ENCODE peak calls at places on chromosomes 12 and 14, in eight cellular contexts. K, D, M, Y, J, A, I and V are unnamed samples.

GRCh38 chr12:116150001-116150400 is 127.5 kb downstream of the MED13L start:
- DNase-seq in D (no peak), I (no peak), M (no peak), K (no peak), J (no peak), A (no peak), Y (no peak), V (no peak)

GRCh38 chr14:95961481-95961880 is 77.7 kb upstream of the C14orf132 start:
- DNase-seq in D (no peak), M (no peak), J (no peak), Y (no peak), K (no peak), A (no peak), I (no peak), V (no peak)

GRCh38 chr14:105665951-105666277 is 139.5 kb downstream of the TMEM121 start:
- DNase-seq in Y (no peak), J (no peak), I (no peak), D (no peak), K (no peak), A (no peak), M (no peak), V (no peak)

GRCh38 chr14:100098171-100098570 is 32.9 kb downstream of the EVL start:
- DNase-seq in D (no peak), K (no peak), J (no peak), Y (peak; percentile 14), I (no peak), A (no peak), M (no peak), V (no peak)

GRCh38 chr14:106442857-106443256 is 916.5 kb downstream of the TMEM121 start:
- DNase-seq in A (no peak), D (no peak), Y (no peak), M (no peak), J (no peak), K (no peak), I (no peak), V (no peak)

GRCh38 chr12:73413974-73414373 is 1123.7 kb upstream of the ATXN7L3B start:
- DNase-seq in D (no peak), J (no peak), K (no peak), Y (no peak), M (no peak), A (no peak), I (no peak), V (no peak)

GRCh38 chr12:108273217-108273616 is 65.9 kb downstream of the CMKLR1 start:
- DNase-seq in K (no peak), I (no peak), Y (no peak), A (no peak), D (no peak), J (no peak), M (no peak), V (no peak)

GRCh38 chr12:41151789-41152188 is 36.3 kb upstream of the PDZRN4 start:
- DNase-seq in Y (no peak), K (no peak), M (no peak), J (no peak), A (no peak), I (no peak), D (no peak), V (no peak)

GRCh38 chr14:92254786-92255185 is 68.2 kb upstream of the SLC24A4 start:
- DNase-seq in D (no peak), I (no peak), K (no peak), J (no peak), Y (peak; percentile 84), M (no peak), A (peak; percentile 16), V (no peak)

GRCh38 chr14:92252291-92252690 is 70.7 kb upstream of the SLC24A4 start:
- DNase-seq in D (no peak), J (no peak), I (no peak), Y (no peak), M (no peak), K (no peak), A (no peak), V (no peak)

GRCh38 chr14:92248638-92249037 is 74.3 kb upstream of the SLC24A4 start:
- DNase-seq in D (no peak), Y (no peak), I (no peak), A (no peak), J (no peak), K (no peak), M (no peak), V (no peak)

GRCh38 chr14:92258934-92259333 is 64.0 kb upstream of the SLC24A4 start:
- DNase-seq in K (no peak), A (no peak), M (peak; percentile 31), D (no peak), I (no peak), Y (no peak), J (no peak), V (no peak)

DNA sequence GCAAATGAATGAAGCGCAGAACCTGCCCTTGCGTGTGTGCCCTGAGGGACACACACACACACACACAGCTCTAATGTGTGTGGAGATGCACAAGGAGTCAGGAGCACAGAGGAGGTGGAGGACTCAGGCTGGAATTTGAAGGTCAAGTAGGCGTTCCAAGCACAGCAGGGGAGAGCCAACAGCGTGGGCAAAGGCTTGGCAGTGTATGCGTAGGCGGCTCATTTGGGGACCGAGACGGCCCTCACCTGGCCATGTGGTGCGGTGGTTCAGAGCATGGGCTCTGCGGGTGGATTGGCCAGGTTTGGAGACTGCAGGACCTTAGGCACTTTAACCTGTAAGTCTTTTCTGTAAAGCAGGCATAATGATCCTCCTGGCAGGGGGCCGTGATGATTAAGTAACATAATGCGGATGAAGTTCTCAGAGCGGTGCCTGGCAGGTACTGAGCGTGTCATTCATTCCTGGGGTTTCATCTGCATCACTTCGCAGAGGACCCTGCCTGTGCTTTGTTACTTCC is 69.5 kb upstream of the SLC24A4 start:
- DNase-seq in I (no peak), K (no peak), J (no peak), A (no peak), M (no peak), D (no peak), Y (no peak), V (no peak)
- TF ChIP-seq CTCF in I (no peak), K (no peak), J (no peak), A (no peak), M (no peak), D (no peak), Y (no peak), V (no peak)

GRCh38 chr12:47903151-47903611 is 1.6 kb downstream of the VDR start:
- DNase-seq in K (no peak), I (peak; percentile 75), Y (peak; percentile 63), J (no peak), M (no peak), D (no peak), A (peak; percentile 76), V (peak; percentile 13)

GRCh38 chr12:47902131-47902639 is 2.6 kb downstream of the VDR start:
- DNase-seq in J (no peak), I (no peak), M (no peak), Y (peak; percentile 39), K (no peak), A (no peak), D (no peak), V (no peak)

GRCh38 chr12:47905313-47905730 is 528 bp upstream of the VDR start:
- DNase-seq in K (no peak), M (no peak), I (peak; percentile 82), Y (peak; percentile 69), A (peak; percentile 84), D (no peak), J (peak; percentile 91), V (peak; percentile 53)

GRCh38 chr12:47903927-47904646 is 707 bp downstream of the VDR start:
- DNase-seq in D (no peak), A (peak; percentile 73), I (peak; percentile 90), K (no peak), J (peak; percentile 89), Y (peak; percentile 79), M (no peak), V (peak; percentile 13)

GRCh38 chr12:47904647-47905312 is at the start of gene VDR:
- DNase-seq in K (peak; percentile 88), J (peak; percentile 94), D (peak; percentile 50), I (peak; percentile 91), A (peak; percentile 88), M (no peak), Y (peak; percentile 85), V (peak; percentile 81)
- TF ChIP-seq POLR2AphosphoS5 in K (no peak), J (peak; percentile 78), D (no peak), I (peak; percentile 72), A (peak; percentile 92), M (no peak), Y (no peak), V (peak; percentile 33)

GRCh38 chr14:101985957-101986356 is 21.6 kb downstream of the DYNC1H1 start:
- DNase-seq in M (no peak), A (no peak), D (no peak), I (no peak), Y (no peak), J (no peak), K (no peak), V (no peak)
- H3K4me3 ChIP-seq in M (no peak overlapping the region), A (no peak overlapping the region), D (no peak overlapping the region), I (no peak overlapping the region), Y (no peak overlapping the region), J (no peak overlapping the region), K (no peak overlapping the region), V (no peak overlapping the region)

GRCh38 chr12:51888316-51889215 is 663 bp downstream of the ANKRD33 start:
- DNase-seq in D (no peak), K (no peak), I (no peak), M (no peak), A (no peak), J (no peak), Y (peak; percentile 62), V (no peak)

GRCh38 chr12:51890135-51890464 is 2.2 kb downstream of the ANKRD33 start:
- DNase-seq in K (no peak), J (no peak), M (no peak), A (no peak), D (no peak), Y (no peak), I (no peak), V (no peak)

GRCh38 chr12:51890511-51891171 is 2.7 kb downstream of the ANKRD33 start:
- DNase-seq in I (no peak), J (no peak), D (no peak), A (no peak), M (no peak), K (peak; percentile 74), Y (peak; percentile 56), V (no peak)

GRCh38 chr12:51887476-51888315 is at the start of gene ANKRD33:
- DNase-seq in D (no peak), A (peak; percentile 55), K (peak; percentile 78), I (peak; percentile 51), M (no peak), Y (peak; percentile 74), J (peak; percentile 83), V (no peak)

DNA sequence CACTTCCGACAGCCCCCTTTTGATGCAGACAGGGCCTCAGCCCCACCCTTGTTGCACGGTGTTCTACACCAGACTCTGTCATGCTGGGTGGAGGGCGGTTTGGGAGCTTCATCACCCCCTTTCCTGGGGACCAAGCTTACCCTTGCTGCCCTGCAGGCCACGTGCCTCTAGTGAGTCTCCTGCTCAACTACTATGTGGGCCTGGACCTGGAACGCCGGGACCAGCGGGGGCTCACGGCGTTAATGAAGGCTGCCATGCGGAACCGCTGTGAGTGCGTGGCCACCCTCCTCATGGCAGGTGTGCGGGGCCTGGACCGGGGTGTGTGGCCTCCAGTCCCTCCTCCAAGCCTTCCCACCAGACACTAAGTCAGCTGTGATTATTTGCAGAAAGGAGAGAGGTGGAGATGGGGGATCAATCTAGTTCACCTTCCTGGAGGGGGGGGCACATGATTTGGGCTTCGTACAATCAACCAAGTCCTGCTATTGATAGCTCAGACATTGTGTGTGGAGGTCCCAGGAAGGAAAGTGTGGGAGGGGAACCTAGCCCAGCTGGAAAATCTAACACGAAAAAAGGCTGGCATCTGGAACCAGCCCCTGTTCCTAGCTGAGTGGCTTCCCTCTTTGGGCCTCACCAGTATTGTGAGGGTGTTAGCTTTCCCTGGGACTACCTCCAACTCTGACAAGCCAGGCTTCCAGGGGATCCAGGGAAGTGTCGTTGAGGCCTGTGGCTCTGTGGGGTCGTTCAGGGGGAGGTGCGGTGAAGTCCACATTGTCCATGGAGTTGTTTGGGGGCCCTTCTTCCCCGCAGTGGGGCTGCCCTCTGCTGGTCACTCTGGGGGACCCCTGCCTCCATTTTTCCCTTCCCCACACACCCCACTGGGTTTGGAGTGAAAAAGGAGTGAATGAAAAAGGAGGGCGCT is 1.6 kb downstream of the ANKRD33 start:
- DNase-seq in A (no peak), D (no peak), Y (peak; percentile 61), M (no peak), K (no peak), J (no peak), I (no peak), V (no peak)
- TF ChIP-seq CTCF in A (no peak), D (no peak), Y (no peak), M (peak; percentile 21), K (no peak), J (no peak), I (no peak), V (no peak)